ENCODE peak calls at places on chromosomes 7 and 10, in five cellular contexts. F is IMR-90, N is endodermal cell, I is AG10803, P is choroid plexus epithelial cell. Q is an unnamed sample.

GRCh38 chr7:38327597-38327996 is 54.2 kb upstream of the TARP start:
- DNase-seq in N (no peak), F (no peak), I (no peak), P (peak; percentile 35), Q (no peak)

GRCh38 chr7:4712371-4713182 is 30.5 kb downstream of the FOXK1 start:
- DNase-seq in F (peak; percentile 36), I (peak; percentile 70), P (peak; percentile 65), N (no peak), Q (no peak)

GRCh38 chr7:80942261-80943041 is 23.6 kb upstream of the SEMA3C start:
- DNase-seq in F (peak; percentile 96), P (peak; percentile 98), I (peak; percentile 99), N (peak; percentile 63), Q (peak; percentile 98)

GRCh38 chr7:43220250-43220649 is 107.8 kb downstream of the HECW1 start:
- DNase-seq in N (no peak), P (peak; percentile 74), I (peak; percentile 44), F (peak; percentile 95), Q (peak; percentile 29)

GRCh38 chr7:12229046-12229445 is 18.0 kb downstream of the TMEM106B start:
- DNase-seq in P (peak; percentile 50), N (no peak), F (peak; percentile 36), I (peak; percentile 67), Q (peak; percentile 42)

GRCh38 chr10:118259288-118259906 is 82.7 kb downstream of the FAM204A start:
- DNase-seq in N (peak; percentile 88), P (peak; percentile 43), I (peak; percentile 52), F (peak; percentile 6), Q (peak; percentile 13)

GRCh38 chr7:13508586-13508985 is 480.9 kb downstream of the ETV1 start:
- DNase-seq in P (peak; percentile 53), F (no peak), N (no peak), I (no peak), Q (no peak)

GRCh38 chr10:133544506-133544905 is 17.3 kb downstream of the CYP2E1 start:
- DNase-seq in F (no peak), I (no peak), P (no peak), N (no peak), Q (no peak)

GRCh38 chr10:35875281-35875680 is 233.2 kb upstream of the FZD8 start:
- DNase-seq in N (peak; percentile 86), F (peak; percentile 59), I (peak; percentile 62), P (peak; percentile 91), Q (peak; percentile 71)

GRCh38 chr7:69630292-69630691 is 32.0 kb downstream of the AUTS2 start:
- DNase-seq in I (peak; percentile 93), F (peak; percentile 16), P (peak; percentile 85), N (no peak), Q (peak; percentile 53)

GRCh38 chr7:30253796-30254165 is 30.6 kb upstream of the ZNRF2 start:
- DNase-seq in I (no peak), F (no peak), P (no peak), N (no peak), Q (no peak)

GRCh38 chr7:149229526-149229925 is 9.9 kb upstream of the ZNF212 start:
- DNase-seq in I (no peak), F (no peak), P (no peak), N (no peak), Q (no peak)

GRCh38 chr10:130567436-130567835 is 431.2 kb downstream of the GLRX3 start:
- DNase-seq in P (no peak), F (no peak), I (no peak), N (no peak), Q (no peak)

GRCh38 chr7:92634924-92635519 is 44.8 kb upstream of the FAM133B start:
- DNase-seq in I (peak; percentile 67), N (no peak), F (peak; percentile 90), P (peak; percentile 90), Q (peak; percentile 75)

GRCh38 chr10:72953687-72954086 is 919 bp downstream of the PLA2G12B start:
- DNase-seq in P (no peak), F (no peak), I (no peak), N (peak; percentile 82), Q (no peak)

GRCh38 chr7:2589341-2589740 is 30.6 kb downstream of the IQCE start:
- DNase-seq in I (no peak), P (no peak), N (no peak), F (no peak), Q (no peak)

GRCh38 chr7:37408241-37408884 is 40.3 kb downstream of the ELMO1 start:
- DNase-seq in P (no peak), F (no peak), N (no peak), I (no peak), Q (no peak)

GRCh38 chr10:102313221-102313896 is 68.0 kb downstream of the GBF1 start:
- DNase-seq in N (no peak), F (no peak), I (peak; percentile 29), P (no peak), Q (no peak)

GRCh38 chr10:32413513-32413912 is 32.4 kb upstream of the CCDC7 start:
- DNase-seq in P (peak; percentile 93), N (no peak), F (peak; percentile 96), I (peak; percentile 91), Q (peak; percentile 70)

GRCh38 chr10:85612833-85613232 is 753.8 kb downstream of the GRID1 start:
- DNase-seq in F (no peak), P (no peak), I (no peak), N (peak; percentile 74), Q (no peak)

GRCh38 chr10:89440262-89440661 is 25.9 kb downstream of the IFIT5 start:
- DNase-seq in F (no peak), N (no peak), P (no peak), I (no peak), Q (no peak)

GRCh38 chr10:29277296-29277695 is 11.6 kb upstream of the LYZL1 start:
- DNase-seq in F (no peak), I (no peak), N (peak; percentile 53), P (no peak), Q (no peak)

GRCh38 chr7:25389489-25390106 is 161.3 kb upstream of the NPVF start:
- DNase-seq in F (peak; percentile 42), I (peak; percentile 55), N (no peak), P (peak; percentile 76), Q (peak; percentile 74)

GRCh38 chr7:127616709-127617108 is 1.2 kb downstream of the PAX4 start:
- DNase-seq in I (no peak), N (no peak), F (no peak), P (no peak), Q (no peak)

GRCh38 chr10:25222085-25222660 is 47.4 kb downstream of the GPR158 start:
- DNase-seq in F (no peak), N (no peak), P (no peak), I (no peak), Q (no peak)

GRCh38 chr10:114548662-114549061 is 109.4 kb downstream of the ABLIM1 start:
- DNase-seq in P (peak; percentile 79), F (peak; percentile 56), I (peak; percentile 38), N (peak; percentile 82), Q (peak; percentile 79)

GRCh38 chr7:67614843-67615242 is 618.2 kb downstream of the TYW1 start:
- DNase-seq in F (no peak), N (no peak), P (no peak), I (no peak), Q (no peak)

GRCh38 chr10:86946215-86947170 is 10.9 kb downstream of the MMRN2 start:
- DNase-seq in P (no peak), N (peak; percentile 44), I (no peak), F (no peak), Q (no peak)

DNA sequence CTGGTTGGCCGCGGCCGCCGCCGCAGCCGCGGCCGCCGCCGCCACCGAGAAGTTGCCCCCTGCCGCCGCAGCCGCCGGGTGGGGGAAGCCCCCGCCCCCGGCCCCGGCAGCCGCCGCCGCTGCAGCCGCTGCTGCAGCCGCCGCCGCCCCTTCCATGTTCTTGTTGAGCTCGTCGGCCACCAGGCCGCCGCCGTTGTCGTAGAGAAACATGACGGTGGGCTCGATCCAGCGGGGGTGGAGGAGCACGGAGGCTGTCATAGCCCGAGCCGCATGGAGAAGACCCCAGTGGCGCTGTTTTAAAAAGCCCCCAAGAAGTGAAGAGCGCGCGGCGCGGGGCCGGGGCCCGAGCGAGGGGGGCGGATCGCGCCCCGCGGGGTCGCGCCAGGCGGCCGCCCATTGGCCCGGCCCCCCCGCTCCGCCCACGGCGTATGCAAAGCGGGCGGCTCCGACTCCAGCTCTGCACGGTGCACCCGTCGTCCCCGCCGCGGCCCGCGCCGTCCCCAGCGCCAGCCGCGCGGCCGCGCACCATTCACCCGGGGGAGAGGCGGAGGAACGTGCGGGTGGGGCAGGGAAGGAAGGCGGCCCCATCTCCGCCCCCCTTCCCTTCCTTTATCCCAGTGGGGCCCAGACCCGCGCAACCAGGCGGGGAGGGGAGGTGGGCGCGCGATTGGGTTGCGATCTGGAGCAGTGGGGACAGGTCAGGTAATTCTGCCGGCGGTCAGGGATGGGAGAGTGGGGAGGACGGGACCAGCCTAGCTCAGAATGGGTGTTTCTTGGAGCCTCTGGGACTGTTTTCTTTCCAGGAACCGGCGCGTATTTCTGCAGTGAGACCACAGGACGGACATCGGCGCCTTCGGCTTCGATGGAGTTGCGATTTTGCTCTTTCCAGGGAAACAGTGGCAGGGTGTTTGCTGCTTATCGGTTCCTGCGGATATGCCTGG is at the start of gene HOXA13:
- DNase-seq in I (peak; percentile 44), N (peak; percentile 80), F (no peak), P (no peak), Q (no peak)
- TF ChIP-seq CTCF in I (no peak), N (no peak), F (no peak), P (no peak), Q (no peak)

DNA sequence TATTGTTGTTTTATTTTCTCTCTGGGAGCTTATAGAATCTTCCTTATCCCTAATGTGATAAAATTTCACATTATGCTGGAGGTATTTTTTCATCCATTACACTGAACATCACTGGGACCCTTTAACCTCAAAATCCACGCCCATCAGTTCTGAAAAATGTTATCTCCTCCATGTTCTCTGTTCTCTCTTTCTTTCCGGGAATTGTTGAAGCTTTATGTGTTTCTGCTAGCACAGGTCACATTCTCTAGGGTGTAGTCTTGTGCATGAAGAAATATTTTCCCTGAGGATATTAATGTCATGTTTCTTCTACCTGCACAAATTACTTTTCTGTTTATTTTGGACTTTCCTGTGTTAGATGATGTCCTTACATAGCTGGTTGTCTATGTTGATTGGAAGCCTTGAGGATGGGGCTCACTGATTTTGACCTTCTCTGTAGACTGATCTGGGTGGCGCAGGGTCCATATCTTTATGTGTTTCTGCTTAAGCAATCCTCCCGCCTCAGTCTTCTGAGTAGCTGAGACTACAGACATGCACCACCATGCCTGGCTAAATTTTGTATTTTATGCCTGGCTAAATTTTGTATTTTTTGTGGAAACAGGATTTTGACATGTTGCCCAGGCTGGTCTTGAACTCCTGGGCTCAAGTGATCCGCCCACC is 31.4 kb upstream of the IL6 start:
- DNase-seq in P (no peak), F (no peak), I (no peak), N (no peak), Q (no peak)
- H3K4me3 ChIP-seq in P (no peak overlapping the region), F (no peak overlapping the region), I (no peak overlapping the region), N (no peak overlapping the region), Q (no peak overlapping the region)

GRCh38 chr7:115216652-115217051 is 294.8 kb downstream of the MDFIC start:
- DNase-seq in N (no peak), F (peak; percentile 24), I (peak; percentile 25), P (peak; percentile 38), Q (peak; percentile 14)
- TF ChIP-seq CTCF in N (no peak), F (no peak), I (no peak), P (no peak), Q (no peak)

GRCh38 chr7:143015102-143015501 is 11.8 kb downstream of the OR9A2 start:
- DNase-seq in F (no peak), I (no peak), P (no peak), N (no peak), Q (no peak)

GRCh38 chr7:143012001-143012400 is 14.9 kb downstream of the OR9A2 start:
- DNase-seq in P (no peak), F (no peak), I (no peak), N (no peak), Q (no peak)

GRCh38 chr7:143012409-143012808 is 14.5 kb downstream of the OR9A2 start:
- DNase-seq in N (no peak), P (no peak), I (no peak), F (no peak), Q (no peak)

GRCh38 chr7:143013473-143013872 is 13.5 kb downstream of the OR9A2 start:
- DNase-seq in N (no peak), P (peak; percentile 36), F (no peak), I (no peak), Q (no peak)

GRCh38 chr7:143013897-143014296 is 13.0 kb downstream of the OR9A2 start:
- DNase-seq in F (peak; percentile 53), N (no peak), P (peak; percentile 70), I (peak; percentile 86), Q (peak; percentile 92)
- H3K4me3 ChIP-seq in F (no peak overlapping the region), N (no peak overlapping the region), P (no peak overlapping the region), I (no peak overlapping the region), Q (no peak overlapping the region)